ENCODE peak calls at places on chromosomes 5 and 9, in four cellular contexts. A is body of pancreas; G is uterus; B is CD4-positive, alpha-beta T cell. W is an unnamed sample. For H3K9me3 and H3K27me3, the result is how much of the 10 kb centered on the place peaks cover.

GRCh38 chr5:16866795-16867584 is 69.1 kb downstream of the MYO10 start:
- DNase-seq in B (no peak), G (no peak), A (peak), W (peak)

GRCh38 chr9:83935276-83935890 is 14.2 kb upstream of the KIF27 start:
- DNase-seq in A (peak), B (no peak), G (no peak), W (peak)

GRCh38 chr5:74401566-74402320 is 238.8 kb downstream of the ENC1 start:
- DNase-seq in A (no peak), G (no peak), B (no peak), W (no peak)

GRCh38 chr5:141757402-141757801 is 75.4 kb upstream of the ARAP3 start:
- DNase-seq in B (no peak), G (no peak), A (peak), W (peak)

GRCh38 chr9:115058684-115059315 is 59.2 kb downstream of the TNC start:
- DNase-seq in A (no peak), G (no peak), B (no peak), W (no peak)

GRCh38 chr5:61468483-61468865 is 136.4 kb downstream of the ZSWIM6 start:
- DNase-seq in B (no peak), A (no peak), G (no peak), W (no peak)

GRCh38 chr9:26026423-26027100 is 348.3 kb upstream of the TUSC1 start:
- DNase-seq in A (no peak), B (no peak), G (no peak), W (no peak)

GRCh38 chr9:10144336-10144735 is 468.5 kb downstream of the PTPRD start:
- DNase-seq in B (no peak), G (no peak), A (no peak), W (no peak)

GRCh38 chr9:101620452-101620851 is 25.7 kb upstream of the PPP3R2 start:
- DNase-seq in A (no peak), G (no peak), B (no peak), W (no peak)

GRCh38 chr5:42487077-42487476 is 63.8 kb downstream of the GHR start:
- DNase-seq in B (no peak), G (no peak), A (no peak), W (no peak)

GRCh38 chr9:114117996-114118830 is 19.1 kb upstream of the KIF12 start:
- DNase-seq in A (peak), G (no peak), B (no peak), W (no peak)

DNA sequence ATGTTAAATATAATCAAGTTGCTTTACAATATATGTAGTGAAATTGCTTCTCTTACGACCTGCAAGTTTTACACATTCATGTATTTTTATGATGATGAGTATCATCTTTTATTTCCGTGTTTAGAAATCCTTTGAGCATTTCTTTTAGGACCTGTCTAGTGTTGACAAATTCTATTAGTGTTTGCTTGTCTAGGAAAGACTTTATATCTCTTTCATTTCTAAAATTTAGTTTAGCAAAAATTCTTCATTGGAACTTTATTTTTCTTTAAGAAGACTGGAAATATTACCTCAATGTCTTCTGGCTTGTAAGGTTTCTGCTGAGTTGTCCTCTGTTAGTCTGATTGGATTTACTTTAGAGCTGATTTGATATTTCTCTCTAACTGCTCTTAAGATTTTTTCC is 920.9 kb upstream of the CTNND2 start:
- DNase-seq in B (no peak), G (no peak), A (no peak), W (no peak)
- H3K9me3 ChIP-seq in B (under half), G (under half), A (under half), W (under half)

GRCh38 chr5:38559427-38559826 is 3.0 kb upstream of the LIFR start:
- DNase-seq in B (no peak), A (no peak), G (no peak), W (no peak)

GRCh38 chr5:38556115-38556598 is 289 bp downstream of the LIFR start:
- DNase-seq in B (no peak), A (peak), G (no peak), W (no peak)

GRCh38 chr5:38556599-38557308 is at the start of gene LIFR:
- DNase-seq in B (no peak), G (peak), A (peak), W (peak)

GRCh38 chr5:38557309-38557710 is 864 bp upstream of the LIFR start:
- DNase-seq in A (peak), G (peak), B (no peak), W (no peak)

DNA sequence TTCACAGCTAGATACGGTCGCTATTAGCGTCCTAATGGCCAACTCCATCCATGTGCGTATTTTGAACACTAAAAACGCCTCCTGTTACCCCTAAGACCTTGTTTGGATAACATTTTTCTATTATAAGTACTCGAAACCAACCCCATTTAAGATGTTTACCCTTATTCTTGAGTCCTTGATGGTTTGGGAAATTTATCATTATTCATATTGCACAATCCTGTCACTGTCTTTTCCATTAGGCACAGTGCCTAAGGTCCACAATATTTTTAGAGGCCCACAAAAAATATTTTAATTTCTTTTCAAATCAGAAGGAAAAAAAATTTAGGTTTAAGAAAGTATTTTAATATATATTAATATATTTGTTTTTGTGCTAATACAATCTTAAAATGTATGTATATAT is 1.3 kb upstream of the LIFR start:
- DNase-seq in A (no peak), G (no peak), B (no peak), W (no peak)
- H3K27ac ChIP-seq in A (no peak), G (peak), B (no peak), W (no peak)

DNA sequence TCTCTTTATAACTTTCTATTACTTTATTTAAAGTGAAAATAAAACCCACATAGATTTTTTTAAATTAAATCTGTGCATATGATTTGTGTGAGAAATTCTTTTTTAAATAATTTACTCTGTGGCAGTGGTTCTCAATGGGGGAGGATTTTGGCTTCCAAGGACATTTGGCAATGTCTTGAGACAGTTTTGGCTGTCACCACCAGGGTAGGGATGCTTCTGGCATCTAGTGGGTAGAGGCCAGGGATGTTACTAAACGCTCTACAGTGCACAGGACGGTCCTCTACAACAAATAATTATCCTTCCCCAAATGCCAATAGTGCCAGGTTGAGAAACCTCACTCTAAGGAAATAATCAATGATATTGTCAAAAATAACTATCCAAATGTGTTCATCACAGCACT is 177.9 kb upstream of the CCNG1 start:
- DNase-seq in G (no peak), B (no peak), A (no peak), W (no peak)
- H3K27me3 ChIP-seq in G (under half), B (under half), A (under half), W (under half)

GRCh38 chr5:121377446-121377845 is 474.2 kb upstream of the FTMT start:
- DNase-seq in A (no peak), G (no peak), B (no peak), W (no peak)
- H3K9me3 ChIP-seq in A (under half), G (under half), B (under half), W (under half)

GRCh38 chr9:19379697-19380046 is 364 bp downstream of the RPS6 start:
- DNase-seq in A (peak), G (no peak), B (no peak), W (peak)
- H3K27ac ChIP-seq in A (peak), G (peak), B (peak), W (peak)

DNA sequence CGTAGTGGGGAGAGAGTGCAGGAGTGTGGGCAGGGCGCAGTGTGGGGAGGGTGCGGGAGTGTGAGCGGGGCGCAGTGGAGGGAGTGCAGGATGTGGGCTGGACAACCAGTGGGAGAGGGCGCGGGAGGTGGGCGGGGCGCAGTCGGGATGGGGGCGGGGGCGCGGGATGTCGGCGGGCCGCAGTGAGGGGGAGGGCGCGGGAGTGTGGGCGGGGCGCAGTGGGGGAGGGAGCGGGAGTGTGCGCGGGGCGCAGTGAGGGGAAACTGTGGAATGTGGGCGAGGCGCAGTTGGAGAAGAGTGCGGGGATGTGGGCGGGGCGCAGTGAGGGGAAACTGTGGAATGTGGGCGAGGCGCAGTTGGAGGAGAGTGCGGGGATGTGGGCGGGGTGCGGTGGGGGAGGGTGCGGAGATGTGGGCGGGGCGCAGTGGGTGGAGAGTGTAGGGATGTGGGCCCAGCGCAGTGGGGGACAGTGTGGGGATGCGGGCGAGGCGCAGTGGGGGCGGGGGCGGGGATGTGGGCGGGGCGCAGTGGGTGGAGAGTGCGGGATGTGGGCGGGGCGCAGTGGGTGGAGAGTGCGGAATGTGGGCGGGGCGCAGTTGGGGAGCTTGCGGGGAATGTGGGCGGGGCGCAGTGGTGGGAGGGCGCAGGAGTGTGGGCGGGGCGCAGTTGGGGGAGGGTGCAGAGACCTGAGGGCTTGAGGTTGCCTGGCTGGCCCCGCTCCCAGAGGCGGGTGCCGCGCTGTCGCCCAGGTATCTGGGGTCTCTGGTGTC is at the start of gene NXNL2:
- DNase-seq in A (peak), G (peak), B (peak), W (no peak)
- H3K27me3 ChIP-seq in A (under half), G (under half), B (under half), W (under half)

GRCh38 chr5:178372091-178372695 is 139.6 kb upstream of the PHYKPL start:
- DNase-seq in B (no peak), A (no peak), G (no peak), W (no peak)

GRCh38 chr5:178368716-178369300 is 136.2 kb upstream of the PHYKPL start:
- DNase-seq in B (no peak), A (no peak), G (no peak), W (no peak)

GRCh38 chr5:178371362-178372090 is 138.9 kb upstream of the PHYKPL start:
- DNase-seq in B (no peak), A (no peak), G (no peak), W (no peak)

GRCh38 chr5:178368278-178368677 is 135.7 kb upstream of the PHYKPL start:
- DNase-seq in A (no peak), G (no peak), B (no peak), W (no peak)

DNA sequence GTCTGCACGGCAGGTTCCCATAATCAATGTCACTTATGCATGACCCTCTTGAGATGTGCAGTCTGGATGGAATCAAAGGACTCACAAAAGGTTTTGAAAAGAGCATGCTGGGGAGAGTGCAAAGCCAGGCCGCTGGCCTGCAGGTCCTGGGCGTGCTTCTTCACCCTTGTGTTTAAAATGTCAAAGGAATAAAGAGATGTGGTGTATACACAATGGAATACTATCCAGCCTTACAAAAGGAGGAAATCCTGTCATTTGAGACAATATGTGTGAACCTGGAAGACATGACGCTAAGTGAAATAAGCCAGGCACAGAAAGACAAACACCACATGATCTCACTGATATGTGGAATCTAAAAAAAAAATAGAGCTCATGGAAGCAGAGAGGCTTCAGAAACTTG is 137.5 kb upstream of the PHYKPL start:
- DNase-seq in A (no peak), G (no peak), B (no peak), W (no peak)
- H3K9me3 ChIP-seq in A (under half), G (under half), B (under half), W (under half)

DNA sequence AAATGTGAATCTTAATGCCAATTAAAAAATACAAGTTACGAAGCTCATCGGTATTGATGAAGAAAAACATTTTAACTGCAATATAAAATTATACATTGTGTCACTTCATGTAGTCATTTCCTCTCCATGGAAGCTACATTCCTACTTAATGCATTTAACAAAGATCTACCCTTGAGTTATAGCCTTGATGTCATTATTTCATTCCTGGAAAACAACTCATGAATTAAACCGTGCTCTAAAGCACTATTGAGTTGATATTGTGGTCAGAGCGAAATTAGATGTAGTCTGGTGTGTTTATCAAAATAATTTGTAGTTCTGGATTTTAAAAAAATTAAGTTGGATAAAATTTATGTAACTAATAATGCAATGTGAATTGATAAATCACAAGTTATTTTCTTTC is 11.1 kb downstream of the C5orf47 start:
- DNase-seq in G (no peak), A (no peak), B (no peak), W (no peak)
- H3K27ac ChIP-seq in G (no peak), A (no peak), B (no peak), W (no peak)

DNA sequence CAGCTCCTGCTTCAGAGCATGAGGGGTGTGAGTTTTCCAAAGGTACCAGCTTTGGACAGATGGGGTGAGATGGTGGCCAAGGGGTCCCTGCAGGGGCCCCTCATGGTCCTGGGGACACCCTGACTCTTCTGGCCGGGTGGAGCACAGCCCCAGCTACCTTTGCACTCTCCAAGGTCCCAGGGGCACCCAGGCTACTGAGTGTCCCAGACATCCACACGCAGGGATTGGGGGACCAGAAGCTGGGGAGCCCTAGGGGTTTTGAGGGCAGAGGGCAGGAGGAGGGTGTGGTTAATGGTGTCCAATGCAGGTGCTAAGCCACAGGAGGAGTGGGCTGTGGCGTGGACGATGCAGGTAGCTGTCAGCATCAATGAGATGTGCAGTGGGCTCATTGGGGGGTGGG is 16.0 kb upstream of the CLPTM1L start:
- DNase-seq in G (no peak), A (no peak), B (no peak), W (no peak)
- H3K27me3 ChIP-seq in G (under half), A (under half), B (under half), W (under half)